ENCODE peak calls at places on chromosomes 13 and 19, in nine cellular contexts. C is lower leg skin, V is fibroblast of mammary gland, H is heart right ventricle, Q is skeletal muscle cell, J is thoracic aorta, W is BJ, R is tibial nerve, Y is HAP-1. Z is an unnamed sample.

GRCh38 chr19:51136891-51137551 is 5.1 kb upstream of the SIGLEC7 start:
- DNase-seq in W (no peak), V (no peak), Y (no peak), Q (no peak), C (peak; percentile 81), H (no peak), R (peak; percentile 23), J (no peak), Z (peak; percentile 65)

GRCh38 chr13:40910324-40911050 is 108.6 kb downstream of the ELF1 start:
- DNase-seq in W (no peak), C (no peak), H (no peak), Y (no peak), Q (no peak), V (peak; percentile 17), J (no peak), R (no peak), Z (no peak)

GRCh38 chr13:95246292-95247082 is 54.8 kb downstream of the ABCC4 start:
- DNase-seq in V (no peak), C (peak; percentile 67), J (no peak), R (no peak), Y (no peak), H (no peak), Q (no peak), W (no peak), Z (no peak)

GRCh38 chr13:30371649-30372265 is 50.5 kb upstream of the UBE2L5 start:
- DNase-seq in C (peak; percentile 70), W (no peak), R (no peak), H (no peak), J (no peak), Y (no peak), V (peak; percentile 83), Q (no peak), Z (no peak)

GRCh38 chr13:24995225-24995804 is 100.6 kb upstream of the PABPC3 start:
- DNase-seq in Y (peak; percentile 87), Q (peak; percentile 43), C (no peak), V (peak; percentile 84), J (no peak), H (no peak), R (peak; percentile 76), W (peak; percentile 20), Z (no peak)

GRCh38 chr13:46295531-46296464 is 84.1 kb downstream of the LRRC63 start:
- DNase-seq in W (peak; percentile 99), V (peak; percentile 98), C (no peak), J (no peak), Y (no peak), Q (peak; percentile 96), R (peak; percentile 46), H (no peak), Z (no peak)

GRCh38 chr19:51259348-51260245 is 8.7 kb downstream of the SIGLECL1 start:
- DNase-seq in R (peak; percentile 26), W (no peak), J (no peak), V (peak; percentile 26), Q (no peak), H (no peak), C (no peak), Y (peak; percentile 16), Z (no peak)

GRCh38 chr13:109509154-109509905 is 277.1 kb downstream of the IRS2 start:
- DNase-seq in V (peak; percentile 87), Y (no peak), R (no peak), J (no peak), W (peak; percentile 29), C (no peak), H (no peak), Q (peak; percentile 47), Z (no peak)

GRCh38 chr19:3142292-3142670 is 6.4 kb downstream of the GNA15 start:
- DNase-seq in V (peak; percentile 96), C (no peak), Y (no peak), J (no peak), Q (peak; percentile 51), H (no peak), W (peak; percentile 26), R (no peak), Z (no peak)

GRCh38 chr13:73677041-73677589 is 457.1 kb downstream of the KLF12 start:
- DNase-seq in W (no peak), V (peak; percentile 11), R (no peak), J (no peak), Q (peak; percentile 30), H (no peak), C (no peak), Y (no peak), Z (no peak)

GRCh38 chr13:110819203-110820014 is 95.5 kb downstream of the ANKRD10 start:
- DNase-seq in Q (no peak), J (peak; percentile 34), C (peak; percentile 95), V (peak; percentile 67), H (peak; percentile 81), Y (peak; percentile 69), W (peak; percentile 9), R (peak; percentile 81), Z (no peak)
- H3K4me3 ChIP-seq in Q (no peak overlapping the region), J (no peak overlapping the region), C (no peak overlapping the region), V (no peak overlapping the region), H (no peak overlapping the region), Y (no peak overlapping the region), W (no peak overlapping the region), R (no peak overlapping the region), Z (no peak overlapping the region)

DNA sequence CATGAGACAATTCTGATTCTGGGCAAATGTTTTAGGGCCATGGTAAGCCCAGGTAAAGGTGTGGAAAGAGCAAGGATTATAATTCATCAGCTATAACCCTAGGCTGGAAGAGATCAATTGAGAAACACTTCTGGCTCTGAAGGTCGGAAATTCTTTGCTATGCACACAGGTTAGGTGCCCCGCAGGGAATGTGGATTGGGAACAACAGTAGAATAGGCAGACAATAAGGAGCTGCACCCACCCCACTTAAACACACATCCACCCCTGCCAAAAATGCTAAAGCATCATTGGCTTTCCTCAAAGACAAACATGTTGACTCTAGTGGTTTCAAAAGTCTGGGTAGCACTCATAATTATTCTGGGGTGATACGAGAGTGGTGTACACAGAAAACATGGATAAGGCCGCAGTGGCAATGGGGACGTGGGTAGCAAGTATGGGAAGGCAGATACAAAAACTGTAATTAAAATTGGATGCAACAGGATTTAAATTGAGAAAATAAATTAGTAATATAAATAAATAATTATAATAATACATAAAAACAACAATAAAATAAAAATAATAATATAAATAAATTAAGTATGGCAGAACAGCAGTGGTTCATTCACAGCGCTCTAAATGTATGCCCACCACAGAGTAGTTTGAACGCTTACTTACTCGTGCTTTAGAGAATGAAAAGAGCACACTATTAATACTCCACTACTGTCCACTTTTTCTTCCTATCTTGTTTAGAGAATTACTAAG is 8.5 kb downstream of the EFNB2 start:
- DNase-seq in Q (no peak), C (no peak), J (no peak), V (no peak), W (no peak), Y (no peak), R (no peak), H (no peak), Z (no peak)
- H3K4me3 ChIP-seq in Q (no peak overlapping the region), C (no peak overlapping the region), J (no peak overlapping the region), V (no peak overlapping the region), W (no peak overlapping the region), Y (no peak overlapping the region), R (no peak overlapping the region), H (no peak overlapping the region), Z (no peak overlapping the region)

GRCh38 chr19:7872306-7873204 is 1.6 kb downstream of the PRR36 start:
- DNase-seq in H (no peak), Y (no peak), W (no peak), V (no peak), R (no peak), J (no peak), C (no peak), Q (no peak), Z (no peak)

GRCh38 chr19:7874080-7874856 is at the start of gene PRR36:
- DNase-seq in C (no peak), Y (peak; percentile 59), V (no peak), W (no peak), R (no peak), Q (no peak), H (no peak), J (no peak), Z (no peak)

GRCh38 chr19:7877249-7877836 is 3.2 kb upstream of the PRR36 start:
- DNase-seq in Y (no peak), V (no peak), C (no peak), Q (no peak), W (no peak), J (no peak), H (no peak), R (no peak), Z (no peak)

GRCh38 chr19:7873304-7874079 is 698 bp downstream of the PRR36 start:
- DNase-seq in Q (no peak), C (no peak), R (no peak), V (no peak), Y (no peak), H (no peak), J (no peak), W (no peak), Z (no peak)

DNA sequence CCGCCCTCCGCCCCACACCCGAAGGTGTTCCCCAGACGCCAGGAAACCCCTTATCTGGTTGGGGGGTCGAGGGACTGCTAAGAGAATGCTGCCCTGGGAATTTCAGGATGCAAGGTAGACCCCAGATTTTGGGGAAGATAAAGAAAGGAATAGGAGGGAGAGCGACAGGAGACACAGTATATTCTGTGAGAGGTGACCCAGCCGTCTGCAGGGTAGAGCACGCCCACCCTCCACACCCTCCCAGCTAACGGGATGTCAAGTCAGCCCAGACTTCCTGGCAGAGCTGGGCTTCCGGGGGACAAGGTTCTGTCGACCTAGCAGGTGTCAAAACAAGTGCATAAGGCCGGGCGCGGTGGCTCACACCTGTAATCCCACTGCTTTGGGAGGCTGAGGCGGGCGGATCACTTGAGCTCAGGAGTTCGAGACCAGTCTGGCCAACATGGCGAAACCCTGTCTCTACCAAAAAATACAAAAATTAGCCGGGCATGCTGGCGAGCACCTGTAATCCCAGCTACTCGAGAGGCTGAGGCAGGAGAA is 735 bp upstream of the PRR36 start:
- DNase-seq in V (no peak), Q (no peak), H (no peak), R (no peak), Y (no peak), W (no peak), J (no peak), C (no peak), Z (no peak)
- H3K4me3 ChIP-seq in V (no peak overlapping the region), Q (no peak overlapping the region), H (peak overlapping the region; percentile 36), R (no peak overlapping the region), Y (peak overlapping the region; percentile 46), W (no peak overlapping the region), J (no peak overlapping the region), C (no peak overlapping the region), Z (peak overlapping the region; percentile 61)

GRCh38 chr13:103884139-103884723 is 818.0 kb upstream of the SLC10A2 start:
- DNase-seq in J (no peak), R (no peak), Y (no peak), H (no peak), V (no peak), C (no peak), Q (no peak), W (no peak), Z (no peak)

GRCh38 chr13:103883698-103884097 is 817.5 kb upstream of the SLC10A2 start:
- DNase-seq in W (no peak), H (no peak), Q (no peak), Y (no peak), R (no peak), V (peak; percentile 0), J (no peak), C (no peak), Z (no peak)

GRCh38 chr13:103878891-103879605 is 812.8 kb upstream of the SLC10A2 start:
- DNase-seq in W (no peak), C (no peak), H (no peak), J (no peak), V (no peak), R (no peak), Q (no peak), Y (no peak), Z (no peak)

DNA sequence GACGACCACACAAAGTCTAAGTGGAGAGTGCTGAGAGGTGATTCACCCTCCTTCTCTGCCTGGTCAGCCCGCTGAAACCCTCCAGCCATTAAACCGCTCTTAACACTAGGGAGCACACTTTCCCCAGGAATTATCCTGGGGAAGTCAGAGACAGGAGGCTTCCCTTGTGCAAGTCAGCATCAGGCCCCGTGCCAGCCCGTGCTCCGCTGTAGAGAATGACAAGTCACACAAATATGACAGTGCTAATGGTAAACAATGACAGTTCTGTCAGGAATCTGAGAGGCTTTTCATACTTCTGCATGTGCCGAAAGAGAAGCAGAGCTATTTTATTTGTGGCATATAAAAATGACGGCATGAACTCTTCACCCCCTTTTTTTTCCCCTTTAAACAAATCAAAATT is 816.9 kb upstream of the SLC10A2 start:
- DNase-seq in H (peak; percentile 77), J (peak; percentile 31), R (peak; percentile 75), V (peak; percentile 87), Y (no peak), Q (peak; percentile 92), W (peak; percentile 90), C (peak; percentile 97), Z (no peak)
- H3K4me3 ChIP-seq in H (peak overlapping the region; percentile 16), J (no peak overlapping the region), R (peak overlapping the region; percentile 1), V (no peak overlapping the region), Y (no peak overlapping the region), Q (peak overlapping the region; percentile 22), W (no peak overlapping the region), C (no peak overlapping the region), Z (no peak overlapping the region)

Z was measured in coronary artery.